ENCODE peak calls at places on chromosomes 7 and 10, in nine cellular contexts. One of them, this sample, is unnamed.

GRCh38 chr7:5419523-5420107 is 4.0 kb downstream of the TNRC18 start:
- DNase-seq in PC-3: peak; percentile 17
- DNase-seq in astrocyte of the spinal cord: no peak
- DNase-seq in fibroblast of lung: peak; percentile 20
- DNase-seq in transverse colon: no peak
- DNase-seq in endothelial cell of umbilical vein: peak; percentile 27
- DNase-seq in brain microvascular endothelial cell: no peak
- DNase-seq in dorsolateral prefrontal cortex: peak; percentile 58
- DNase-seq in fibroblast of mammary gland: no peak
- DNase-seq in this sample: no peak

GRCh38 chr7:107125475-107125874 is 43.3 kb upstream of the HBP1 start:
- DNase-seq in PC-3: no peak
- DNase-seq in astrocyte of the spinal cord: no peak
- DNase-seq in fibroblast of lung: no peak
- DNase-seq in transverse colon: no peak
- DNase-seq in endothelial cell of umbilical vein: no peak
- DNase-seq in brain microvascular endothelial cell: no peak
- DNase-seq in dorsolateral prefrontal cortex: no peak
- DNase-seq in fibroblast of mammary gland: no peak
- DNase-seq in this sample: no peak

GRCh38 chr7:130723784-130724183 is 10.2 kb downstream of the KLF14 start:
- DNase-seq in PC-3: no peak
- DNase-seq in astrocyte of the spinal cord: no peak
- DNase-seq in fibroblast of lung: peak; percentile 19
- DNase-seq in transverse colon: no peak
- DNase-seq in endothelial cell of umbilical vein: no peak
- DNase-seq in brain microvascular endothelial cell: no peak
- DNase-seq in dorsolateral prefrontal cortex: no peak
- DNase-seq in fibroblast of mammary gland: no peak
- DNase-seq in this sample: no peak

GRCh38 chr10:72337039-72337629 is 17.6 kb downstream of the DNAJB12 start:
- DNase-seq in PC-3: peak; percentile 60
- DNase-seq in astrocyte of the spinal cord: peak; percentile 80
- DNase-seq in fibroblast of lung: peak; percentile 40
- DNase-seq in transverse colon: peak; percentile 86
- DNase-seq in endothelial cell of umbilical vein: peak; percentile 72
- DNase-seq in brain microvascular endothelial cell: peak; percentile 57
- DNase-seq in dorsolateral prefrontal cortex: peak; percentile 88
- DNase-seq in fibroblast of mammary gland: peak; percentile 77
- DNase-seq in this sample: no peak

GRCh38 chr10:62157601-62158000 is 111.0 kb downstream of the RTKN2 start:
- DNase-seq in PC-3: no peak
- DNase-seq in astrocyte of the spinal cord: no peak
- DNase-seq in fibroblast of lung: no peak
- DNase-seq in transverse colon: no peak
- DNase-seq in endothelial cell of umbilical vein: no peak
- DNase-seq in brain microvascular endothelial cell: no peak
- DNase-seq in dorsolateral prefrontal cortex: no peak
- DNase-seq in fibroblast of mammary gland: no peak
- DNase-seq in this sample: no peak

GRCh38 chr10:75137533-75138438 is 26.3 kb downstream of the SAMD8 start:
- DNase-seq in PC-3: peak; percentile 88
- DNase-seq in astrocyte of the spinal cord: peak; percentile 45
- DNase-seq in fibroblast of lung: peak; percentile 67
- DNase-seq in transverse colon: no peak
- DNase-seq in endothelial cell of umbilical vein: peak; percentile 41
- DNase-seq in brain microvascular endothelial cell: peak; percentile 52
- DNase-seq in dorsolateral prefrontal cortex: no peak
- DNase-seq in fibroblast of mammary gland: peak; percentile 85
- DNase-seq in this sample: peak; percentile 47

GRCh38 chr7:106346678-106347217 is 62.0 kb upstream of the NAMPT start:
- DNase-seq in PC-3: peak; percentile 98
- DNase-seq in astrocyte of the spinal cord: peak; percentile 94
- DNase-seq in fibroblast of lung: peak; percentile 95
- DNase-seq in transverse colon: no peak
- DNase-seq in endothelial cell of umbilical vein: peak; percentile 7
- DNase-seq in brain microvascular endothelial cell: peak; percentile 88
- DNase-seq in dorsolateral prefrontal cortex: no peak
- DNase-seq in fibroblast of mammary gland: peak; percentile 98
- DNase-seq in this sample: peak; percentile 93

GRCh38 chr10:64977912-64978311 is 1456.7 kb downstream of the REEP3 start:
- DNase-seq in PC-3: peak; percentile 58
- DNase-seq in astrocyte of the spinal cord: peak; percentile 2
- DNase-seq in fibroblast of lung: no peak
- DNase-seq in transverse colon: no peak
- DNase-seq in endothelial cell of umbilical vein: peak; percentile 20
- DNase-seq in brain microvascular endothelial cell: no peak
- DNase-seq in dorsolateral prefrontal cortex: no peak
- DNase-seq in fibroblast of mammary gland: no peak
- DNase-seq in this sample: no peak

GRCh38 chr7:159147246-159147645 is 2.6 kb upstream of the VIPR2 start:
- DNase-seq in PC-3: no peak
- DNase-seq in astrocyte of the spinal cord: no peak
- DNase-seq in fibroblast of lung: no peak
- DNase-seq in transverse colon: no peak
- DNase-seq in endothelial cell of umbilical vein: no peak
- DNase-seq in brain microvascular endothelial cell: no peak
- DNase-seq in dorsolateral prefrontal cortex: no peak
- DNase-seq in fibroblast of mammary gland: no peak
- DNase-seq in this sample: no peak

GRCh38 chr10:35231646-35232045 is 104.7 kb upstream of the CCNY start:
- DNase-seq in PC-3: no peak
- DNase-seq in astrocyte of the spinal cord: no peak
- DNase-seq in fibroblast of lung: no peak
- DNase-seq in transverse colon: no peak
- DNase-seq in endothelial cell of umbilical vein: no peak
- DNase-seq in brain microvascular endothelial cell: no peak
- DNase-seq in dorsolateral prefrontal cortex: no peak
- DNase-seq in fibroblast of mammary gland: no peak
- DNase-seq in this sample: no peak

GRCh38 chr7:43040461-43040860 is 72.0 kb upstream of the HECW1 start:
- DNase-seq in PC-3: no peak
- DNase-seq in astrocyte of the spinal cord: no peak
- DNase-seq in fibroblast of lung: no peak
- DNase-seq in transverse colon: no peak
- DNase-seq in endothelial cell of umbilical vein: no peak
- DNase-seq in brain microvascular endothelial cell: no peak
- DNase-seq in dorsolateral prefrontal cortex: no peak
- DNase-seq in fibroblast of mammary gland: no peak
- DNase-seq in this sample: no peak

GRCh38 chr7:154699421-154699820 is 303.5 kb downstream of the PAXIP1 start:
- DNase-seq in PC-3: no peak
- DNase-seq in astrocyte of the spinal cord: no peak
- DNase-seq in fibroblast of lung: peak; percentile 68
- DNase-seq in transverse colon: no peak
- DNase-seq in endothelial cell of umbilical vein: no peak
- DNase-seq in brain microvascular endothelial cell: no peak
- DNase-seq in dorsolateral prefrontal cortex: no peak
- DNase-seq in fibroblast of mammary gland: no peak
- DNase-seq in this sample: no peak

GRCh38 chr10:110212119-110213006 is 5.0 kb downstream of the MXI1 start:
- DNase-seq in PC-3: no peak
- DNase-seq in astrocyte of the spinal cord: no peak
- DNase-seq in fibroblast of lung: no peak
- DNase-seq in transverse colon: peak; percentile 80
- DNase-seq in endothelial cell of umbilical vein: no peak
- DNase-seq in brain microvascular endothelial cell: no peak
- DNase-seq in dorsolateral prefrontal cortex: no peak
- DNase-seq in fibroblast of mammary gland: no peak
- DNase-seq in this sample: no peak

GRCh38 chr7:78018541-78019456 is 220.2 kb downstream of the PHTF2 start:
- DNase-seq in PC-3: peak; percentile 20
- DNase-seq in astrocyte of the spinal cord: peak; percentile 45
- DNase-seq in fibroblast of lung: peak; percentile 57
- DNase-seq in transverse colon: peak; percentile 44
- DNase-seq in endothelial cell of umbilical vein: peak; percentile 33
- DNase-seq in brain microvascular endothelial cell: peak; percentile 14
- DNase-seq in dorsolateral prefrontal cortex: no peak
- DNase-seq in fibroblast of mammary gland: peak; percentile 80
- DNase-seq in this sample: no peak

GRCh38 chr10:89209718-89210117 is 2.6 kb upstream of the CH25H start:
- DNase-seq in PC-3: no peak
- DNase-seq in astrocyte of the spinal cord: no peak
- DNase-seq in fibroblast of lung: no peak
- DNase-seq in transverse colon: no peak
- DNase-seq in endothelial cell of umbilical vein: no peak
- DNase-seq in brain microvascular endothelial cell: no peak
- DNase-seq in dorsolateral prefrontal cortex: no peak
- DNase-seq in fibroblast of mammary gland: no peak
- DNase-seq in this sample: no peak

GRCh38 chr10:129703287-129704137 is 236.5 kb downstream of the MGMT start:
- DNase-seq in PC-3: no peak
- DNase-seq in astrocyte of the spinal cord: no peak
- DNase-seq in fibroblast of lung: no peak
- DNase-seq in transverse colon: no peak
- DNase-seq in endothelial cell of umbilical vein: no peak
- DNase-seq in brain microvascular endothelial cell: no peak
- DNase-seq in dorsolateral prefrontal cortex: no peak
- DNase-seq in fibroblast of mammary gland: no peak
- DNase-seq in this sample: no peak

GRCh38 chr7:47552631-47553030 is 29.3 kb downstream of the TNS3 start:
- DNase-seq in PC-3: peak; percentile 28
- DNase-seq in astrocyte of the spinal cord: peak; percentile 69
- DNase-seq in fibroblast of lung: peak; percentile 91
- DNase-seq in transverse colon: no peak
- DNase-seq in endothelial cell of umbilical vein: no peak
- DNase-seq in brain microvascular endothelial cell: no peak
- DNase-seq in dorsolateral prefrontal cortex: no peak
- DNase-seq in fibroblast of mammary gland: peak; percentile 87
- DNase-seq in this sample: no peak

GRCh38 chr10:101840741-101841453 is 2.7 kb downstream of the KCNIP2 start:
- DNase-seq in PC-3: peak; percentile 85
- DNase-seq in astrocyte of the spinal cord: peak; percentile 84
- DNase-seq in fibroblast of lung: peak; percentile 78
- DNase-seq in transverse colon: peak; percentile 80
- DNase-seq in endothelial cell of umbilical vein: peak; percentile 85
- DNase-seq in brain microvascular endothelial cell: peak; percentile 77
- DNase-seq in dorsolateral prefrontal cortex: peak; percentile 93
- DNase-seq in fibroblast of mammary gland: peak; percentile 80
- DNase-seq in this sample: no peak

GRCh38 chr10:78475501-78475900 is 441.8 kb downstream of the RPS24 start:
- DNase-seq in PC-3: peak; percentile 49
- DNase-seq in astrocyte of the spinal cord: no peak
- DNase-seq in fibroblast of lung: no peak
- DNase-seq in transverse colon: no peak
- DNase-seq in endothelial cell of umbilical vein: no peak
- DNase-seq in brain microvascular endothelial cell: no peak
- DNase-seq in dorsolateral prefrontal cortex: no peak
- DNase-seq in fibroblast of mammary gland: no peak
- DNase-seq in this sample: no peak

GRCh38 chr7:102128303-102128702 is 158.4 kb upstream of the SH2B2 start:
- DNase-seq in PC-3: no peak
- DNase-seq in astrocyte of the spinal cord: no peak
- DNase-seq in fibroblast of lung: no peak
- DNase-seq in transverse colon: no peak
- DNase-seq in endothelial cell of umbilical vein: no peak
- DNase-seq in brain microvascular endothelial cell: no peak
- DNase-seq in dorsolateral prefrontal cortex: no peak
- DNase-seq in fibroblast of mammary gland: no peak
- DNase-seq in this sample: no peak

GRCh38 chr10:60917331-60918280 is 26.4 kb downstream of the RHOBTB1 start:
- DNase-seq in PC-3: no peak
- DNase-seq in astrocyte of the spinal cord: peak; percentile 24
- DNase-seq in fibroblast of lung: peak; percentile 70
- DNase-seq in transverse colon: no peak
- DNase-seq in endothelial cell of umbilical vein: no peak
- DNase-seq in brain microvascular endothelial cell: no peak
- DNase-seq in dorsolateral prefrontal cortex: no peak
- DNase-seq in fibroblast of mammary gland: peak; percentile 12
- DNase-seq in this sample: no peak

GRCh38 chr10:99682752-99683151 is 23.4 kb downstream of the ENTPD7 start:
- DNase-seq in PC-3: peak; percentile 36
- DNase-seq in astrocyte of the spinal cord: no peak
- DNase-seq in fibroblast of lung: peak; percentile 28
- DNase-seq in transverse colon: no peak
- DNase-seq in endothelial cell of umbilical vein: no peak
- DNase-seq in brain microvascular endothelial cell: no peak
- DNase-seq in dorsolateral prefrontal cortex: no peak
- DNase-seq in fibroblast of mammary gland: no peak
- DNase-seq in this sample: no peak
- TF ChIP-seq CTCF in PC-3: peak; percentile 43
- TF ChIP-seq CTCF in astrocyte of the spinal cord: peak; percentile 22
- TF ChIP-seq CTCF in fibroblast of lung: no peak
- TF ChIP-seq CTCF in transverse colon: no peak
- TF ChIP-seq CTCF in endothelial cell of umbilical vein: no peak
- TF ChIP-seq CTCF in brain microvascular endothelial cell: peak; percentile 39
- TF ChIP-seq CTCF in dorsolateral prefrontal cortex: no peak
- TF ChIP-seq CTCF in fibroblast of mammary gland: peak; percentile 7
- TF ChIP-seq CTCF in this sample: peak; percentile 14

GRCh38 chr7:140439359-140439758 is 35.5 kb downstream of the RAB19 start:
- DNase-seq in PC-3: no peak
- DNase-seq in astrocyte of the spinal cord: no peak
- DNase-seq in fibroblast of lung: no peak
- DNase-seq in transverse colon: no peak
- DNase-seq in endothelial cell of umbilical vein: no peak
- DNase-seq in brain microvascular endothelial cell: no peak
- DNase-seq in dorsolateral prefrontal cortex: no peak
- DNase-seq in fibroblast of mammary gland: no peak
- DNase-seq in this sample: no peak

GRCh38 chr7:140435252-140435895 is 31.5 kb downstream of the RAB19 start:
- DNase-seq in PC-3: no peak
- DNase-seq in astrocyte of the spinal cord: no peak
- DNase-seq in fibroblast of lung: no peak
- DNase-seq in transverse colon: no peak
- DNase-seq in endothelial cell of umbilical vein: no peak
- DNase-seq in brain microvascular endothelial cell: no peak
- DNase-seq in dorsolateral prefrontal cortex: no peak
- DNase-seq in fibroblast of mammary gland: no peak
- DNase-seq in this sample: no peak

GRCh38 chr7:140433396-140433795 is 29.5 kb downstream of the RAB19 start:
- DNase-seq in PC-3: no peak
- DNase-seq in astrocyte of the spinal cord: no peak
- DNase-seq in fibroblast of lung: no peak
- DNase-seq in transverse colon: no peak
- DNase-seq in endothelial cell of umbilical vein: no peak
- DNase-seq in brain microvascular endothelial cell: no peak
- DNase-seq in dorsolateral prefrontal cortex: no peak
- DNase-seq in fibroblast of mammary gland: no peak
- DNase-seq in this sample: no peak
- H3K4me3 ChIP-seq in PC-3: no peak overlapping the region
- H3K4me3 ChIP-seq in astrocyte of the spinal cord: no peak overlapping the region
- H3K4me3 ChIP-seq in fibroblast of lung: no peak overlapping the region
- H3K4me3 ChIP-seq in transverse colon: no peak overlapping the region
- H3K4me3 ChIP-seq in endothelial cell of umbilical vein: no peak overlapping the region
- H3K4me3 ChIP-seq in brain microvascular endothelial cell: no peak overlapping the region
- H3K4me3 ChIP-seq in dorsolateral prefrontal cortex: no peak overlapping the region
- H3K4me3 ChIP-seq in fibroblast of mammary gland: no peak overlapping the region
- H3K4me3 ChIP-seq in this sample: no peak overlapping the region

GRCh38 chr10:46022978-46023702 is 7.3 kb downstream of the NCOA4 start:
- DNase-seq in PC-3: peak; percentile 82
- DNase-seq in astrocyte of the spinal cord: peak; percentile 91
- DNase-seq in fibroblast of lung: peak; percentile 91
- DNase-seq in transverse colon: peak; percentile 93
- DNase-seq in endothelial cell of umbilical vein: peak; percentile 95
- DNase-seq in brain microvascular endothelial cell: peak; percentile 92
- DNase-seq in dorsolateral prefrontal cortex: peak; percentile 92
- DNase-seq in fibroblast of mammary gland: peak; percentile 95
- DNase-seq in this sample: peak; percentile 82
- TF ChIP-seq CTCF in PC-3: peak; percentile 28
- TF ChIP-seq CTCF in astrocyte of the spinal cord: peak; percentile 26
- TF ChIP-seq CTCF in fibroblast of lung: peak; percentile 23
- TF ChIP-seq CTCF in transverse colon: no peak
- TF ChIP-seq CTCF in endothelial cell of umbilical vein: peak; percentile 53
- TF ChIP-seq CTCF in brain microvascular endothelial cell: peak; percentile 50
- TF ChIP-seq CTCF in dorsolateral prefrontal cortex: peak; percentile 50
- TF ChIP-seq CTCF in fibroblast of mammary gland: peak; percentile 0
- TF ChIP-seq CTCF in this sample: peak; percentile 15

GRCh38 chr7:103240806-103241205 is 56.4 kb upstream of the PMPCB start:
- DNase-seq in PC-3: no peak
- DNase-seq in astrocyte of the spinal cord: no peak
- DNase-seq in fibroblast of lung: no peak
- DNase-seq in transverse colon: peak; percentile 11
- DNase-seq in endothelial cell of umbilical vein: no peak
- DNase-seq in brain microvascular endothelial cell: no peak
- DNase-seq in dorsolateral prefrontal cortex: no peak
- DNase-seq in fibroblast of mammary gland: no peak
- DNase-seq in this sample: no peak
- H3K4me3 ChIP-seq in PC-3: no peak overlapping the region
- H3K4me3 ChIP-seq in astrocyte of the spinal cord: no peak overlapping the region
- H3K4me3 ChIP-seq in fibroblast of lung: no peak overlapping the region
- H3K4me3 ChIP-seq in transverse colon: no peak overlapping the region
- H3K4me3 ChIP-seq in endothelial cell of umbilical vein: no peak overlapping the region
- H3K4me3 ChIP-seq in brain microvascular endothelial cell: no peak overlapping the region
- H3K4me3 ChIP-seq in dorsolateral prefrontal cortex: no peak overlapping the region
- H3K4me3 ChIP-seq in fibroblast of mammary gland: no peak overlapping the region
- H3K4me3 ChIP-seq in this sample: no peak overlapping the region